ENCODE peak calls at places on chromosomes 13 and 19, in ten cellular contexts. N, O, L, P, J, Q, C, H, X and F are unnamed samples.

GRCh38 chr13:24341439-24341838 is 32.1 kb downstream of the C1QTNF9 start:
- DNase-seq in N (peak), O (peak), L (peak), P (no peak), J (peak), Q (peak), C (peak), H (no peak), X (no peak), F (no peak)

GRCh38 chr13:75726313-75726712 is 90.2 kb downstream of the LMO7 start:
- DNase-seq in N (no peak), O (no peak), L (no peak), P (no peak), J (no peak), Q (no peak), C (no peak), H (no peak), X (no peak), F (no peak)

GRCh38 chr13:79675931-79676658 is 195.1 kb downstream of the NDFIP2 start:
- DNase-seq in N (no peak), O (no peak), L (no peak), P (no peak), J (no peak), Q (no peak), C (no peak), H (no peak), X (no peak), F (no peak)

GRCh38 chr19:1245884-1246816 is 2.2 kb upstream of the MIDN start:
- DNase-seq in N (no peak), O (no peak), L (no peak), P (no peak), J (no peak), Q (no peak), C (no peak), H (no peak), X (peak), F (no peak)

GRCh38 chr19:4186087-4186993 is 3.9 kb downstream of the ANKRD24 start:
- DNase-seq in N (peak), O (peak), L (peak), P (peak), J (peak), Q (peak), C (peak), H (peak), X (peak), F (peak)

GRCh38 chr19:8877854-8878705 is 45.9 kb downstream of the MBD3L1 start:
- DNase-seq in N (no peak), O (no peak), L (no peak), P (no peak), J (no peak), Q (no peak), C (no peak), H (no peak), X (no peak), F (no peak)

GRCh38 chr13:78602561-78603239 is 652 bp downstream of the POU4F1 start:
- DNase-seq in N (no peak), O (no peak), L (no peak), P (no peak), J (no peak), Q (no peak), C (no peak), H (no peak), X (no peak), F (no peak)

GRCh38 chr13:51921790-51922740 is 60.3 kb downstream of the CCDC70 start:
- DNase-seq in N (no peak), O (peak), L (no peak), P (no peak), J (no peak), Q (peak), C (peak), H (no peak), X (no peak), F (no peak)

GRCh38 chr13:103000157-103000556 is 66.1 kb downstream of the SLC10A2 start:
- DNase-seq in N (no peak), O (no peak), L (no peak), P (no peak), J (no peak), Q (no peak), C (no peak), H (no peak), X (no peak), F (no peak)

GRCh38 chr19:43759515-43759914 is 4.8 kb upstream of the SMG9 start:
- DNase-seq in N (peak), O (peak), L (peak), P (no peak), J (peak), Q (peak), C (peak), H (peak), X (no peak), F (no peak)

GRCh38 chr19:16342002-16342715 is 17.5 kb downstream of the KLF2 start:
- DNase-seq in N (peak), O (no peak), L (no peak), P (no peak), J (peak), Q (no peak), C (peak), H (peak), X (no peak), F (no peak)
- H3K4me3 ChIP-seq in N (no peak), O (no peak), L (no peak), P (no peak), J (no peak), Q (no peak), C (no peak), H (no peak), X (no peak), F (no peak)

GRCh38 chr19:36116344-36116637 is 1.0 kb downstream of the TBCB start:
- DNase-seq in N (no peak), O (no peak), L (no peak), P (no peak), J (no peak), Q (no peak), C (no peak), H (no peak), X (no peak), F (no peak)
- H3K4me3 ChIP-seq in N (peak), O (peak), L (peak), P (peak), J (peak), Q (peak), C (peak), H (peak), X (peak), F (peak)

GRCh38 chr13:40981361-40981760 is 37.8 kb downstream of the ELF1 start:
- DNase-seq in N (no peak), O (peak), L (no peak), P (no peak), J (no peak), Q (no peak), C (peak), H (no peak), X (no peak), F (no peak)
- H3K4me3 ChIP-seq in N (no peak), O (no peak), L (no peak), P (peak), J (no peak), Q (no peak), C (peak), H (peak), X (no peak), F (no peak)

GRCh38 chr19:50205681-50206138 is 2.3 kb downstream of the MYH14 start:
- DNase-seq in N (no peak), O (no peak), L (no peak), P (no peak), J (no peak), Q (no peak), C (no peak), H (no peak), X (peak), F (no peak)
- H3K4me3 ChIP-seq in N (no peak), O (no peak), L (no peak), P (no peak), J (no peak), Q (no peak), C (no peak), H (no peak), X (peak), F (no peak)

DNA sequence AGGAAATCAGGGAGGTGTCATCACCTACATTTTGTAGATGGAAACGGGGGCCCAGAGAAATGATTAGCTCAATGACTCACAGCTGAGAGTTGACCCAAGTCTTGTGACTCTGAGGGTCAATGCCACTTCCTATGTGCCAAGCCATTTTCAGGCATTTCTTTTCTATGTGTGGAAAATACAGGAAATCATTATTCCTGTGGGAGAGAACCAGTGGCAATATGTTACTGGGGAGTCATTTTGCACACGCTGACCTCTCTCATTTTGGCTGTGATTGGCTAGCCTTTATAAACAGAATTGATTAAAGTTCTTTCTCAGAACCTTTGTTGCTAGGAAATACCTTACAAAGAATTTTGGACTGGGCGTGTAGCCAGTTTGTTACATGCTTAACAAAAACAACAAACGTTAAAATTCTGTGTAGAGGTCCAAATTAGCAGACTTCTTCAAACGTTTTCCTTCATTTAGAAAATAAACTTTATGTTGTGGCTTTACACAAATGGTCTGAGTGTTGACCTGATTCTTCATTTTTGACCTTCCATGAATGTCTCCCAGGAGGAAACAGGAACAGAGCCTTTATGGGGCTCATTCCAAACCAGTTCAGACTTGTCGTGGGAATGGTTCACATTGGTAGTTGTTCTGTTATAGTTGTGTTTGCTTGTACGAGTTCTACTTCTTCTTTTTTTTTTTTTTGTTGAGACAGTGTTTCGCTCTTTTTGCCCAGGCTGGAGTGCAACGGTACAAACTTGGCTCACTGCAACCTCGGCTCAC is 11.4 kb downstream of the PCCA start:
- DNase-seq in N (peak), O (peak), L (peak), P (no peak), J (peak), Q (peak), C (peak), H (peak), X (peak), F (no peak)
- H3K4me3 ChIP-seq in N (no peak), O (peak), L (peak), P (no peak), J (no peak), Q (no peak), C (no peak), H (peak), X (no peak), F (no peak)

GRCh38 chr13:44432595-44432994 is 59.0 kb downstream of the SERP2 start:
- DNase-seq in N (peak), O (peak), L (peak), P (no peak), J (no peak), Q (peak), C (peak), H (peak), X (no peak), F (no peak)
- H3K4me3 ChIP-seq in N (no peak), O (no peak), L (no peak), P (no peak), J (no peak), Q (no peak), C (no peak), H (no peak), X (no peak), F (no peak)